ENCODE peak calls at places on chromosomes 16 and 17, in eight cellular contexts. One of them, this sample, is unnamed.

GRCh38 chr17:73731733-73732132 is 87.5 kb upstream of the SDK2 start:
- DNase-seq in GM20000: no peak
- DNase-seq in psoas muscle: no peak
- DNase-seq in body of pancreas: no peak
- DNase-seq in stomach: no peak
- DNase-seq in GM23338: no peak
- DNase-seq in retinal pigment epithelial cell: no peak
- DNase-seq in fibroblast of pulmonary artery: no peak
- DNase-seq in this sample: no peak

GRCh38 chr16:57202095-57202886 is 16.2 kb downstream of the RSPRY1 start:
- DNase-seq in stomach: no peak
- DNase-seq in GM23338: no peak
- DNase-seq in psoas muscle: no peak
- DNase-seq in fibroblast of pulmonary artery: no peak
- DNase-seq in retinal pigment epithelial cell: no peak
- DNase-seq in body of pancreas: no peak
- DNase-seq in GM20000: no peak
- DNase-seq in this sample: no peak

GRCh38 chr17:19551148-19551547 is 17.5 kb downstream of the SLC47A1 start:
- DNase-seq in GM20000: no peak
- DNase-seq in GM23338: no peak
- DNase-seq in stomach: no peak
- DNase-seq in fibroblast of pulmonary artery: no peak
- DNase-seq in psoas muscle: no peak
- DNase-seq in body of pancreas: no peak
- DNase-seq in retinal pigment epithelial cell: no peak
- DNase-seq in this sample: no peak

GRCh38 chr16:85851034-85851780 is 47.8 kb upstream of the IRF8 start:
- DNase-seq in GM20000: no peak
- DNase-seq in psoas muscle: no peak
- DNase-seq in retinal pigment epithelial cell: no peak
- DNase-seq in fibroblast of pulmonary artery: no peak
- DNase-seq in stomach: no peak
- DNase-seq in GM23338: no peak
- DNase-seq in body of pancreas: no peak
- DNase-seq in this sample: no peak

GRCh38 chr16:80058236-80058635 is 457.7 kb upstream of the MAF start:
- DNase-seq in psoas muscle: peak; percentile 78
- DNase-seq in stomach: no peak
- DNase-seq in GM23338: no peak
- DNase-seq in body of pancreas: peak; percentile 44
- DNase-seq in GM20000: no peak
- DNase-seq in retinal pigment epithelial cell: no peak
- DNase-seq in fibroblast of pulmonary artery: peak; percentile 0
- DNase-seq in this sample: no peak

GRCh38 chr17:11986939-11987329 is 10.3 kb downstream of the ZNF18 start:
- DNase-seq in retinal pigment epithelial cell: peak; percentile 5
- DNase-seq in GM20000: no peak
- DNase-seq in fibroblast of pulmonary artery: peak; percentile 76
- DNase-seq in psoas muscle: no peak
- DNase-seq in body of pancreas: no peak
- DNase-seq in stomach: no peak
- DNase-seq in GM23338: peak; percentile 70
- DNase-seq in this sample: no peak

GRCh38 chr17:31492880-31493655 is 101.6 kb downstream of the RAB11FIP4 start:
- DNase-seq in psoas muscle: peak; percentile 62
- DNase-seq in body of pancreas: peak; percentile 69
- DNase-seq in retinal pigment epithelial cell: no peak
- DNase-seq in GM23338: no peak
- DNase-seq in GM20000: peak; percentile 83
- DNase-seq in fibroblast of pulmonary artery: no peak
- DNase-seq in stomach: peak; percentile 43
- DNase-seq in this sample: peak; percentile 80

GRCh38 chr17:42342242-42343008 is 45.8 kb downstream of the STAT3 start:
- DNase-seq in psoas muscle: no peak
- DNase-seq in GM23338: no peak
- DNase-seq in GM20000: peak; percentile 38
- DNase-seq in retinal pigment epithelial cell: no peak
- DNase-seq in stomach: no peak
- DNase-seq in body of pancreas: no peak
- DNase-seq in fibroblast of pulmonary artery: no peak
- DNase-seq in this sample: peak; percentile 42

GRCh38 chr17:39928868-39929651 is 1.5 kb downstream of the LRRC3C start:
- DNase-seq in stomach: no peak
- DNase-seq in retinal pigment epithelial cell: peak; percentile 81
- DNase-seq in psoas muscle: no peak
- DNase-seq in body of pancreas: peak; percentile 18
- DNase-seq in fibroblast of pulmonary artery: peak; percentile 91
- DNase-seq in GM23338: no peak
- DNase-seq in GM20000: peak; percentile 54
- DNase-seq in this sample: peak; percentile 37

GRCh38 chr17:74514632-74515035 is 16.6 kb downstream of the CD300LB start:
- DNase-seq in GM20000: no peak
- DNase-seq in fibroblast of pulmonary artery: no peak
- DNase-seq in retinal pigment epithelial cell: peak; percentile 4
- DNase-seq in body of pancreas: no peak
- DNase-seq in stomach: peak; percentile 25
- DNase-seq in GM23338: no peak
- DNase-seq in psoas muscle: no peak
- DNase-seq in this sample: peak; percentile 13

GRCh38 chr16:83932955-83933673 is 19.9 kb upstream of the OSGIN1 start:
- DNase-seq in psoas muscle: no peak
- DNase-seq in retinal pigment epithelial cell: no peak
- DNase-seq in body of pancreas: no peak
- DNase-seq in fibroblast of pulmonary artery: no peak
- DNase-seq in GM23338: no peak
- DNase-seq in GM20000: no peak
- DNase-seq in stomach: no peak
- DNase-seq in this sample: no peak

GRCh38 chr16:55508941-55509920 is at the start of gene LPCAT2:
- DNase-seq in retinal pigment epithelial cell: peak; percentile 56
- DNase-seq in body of pancreas: peak; percentile 90
- DNase-seq in psoas muscle: peak; percentile 92
- DNase-seq in GM23338: peak; percentile 96
- DNase-seq in GM20000: no peak
- DNase-seq in fibroblast of pulmonary artery: peak; percentile 91
- DNase-seq in stomach: peak; percentile 91
- DNase-seq in this sample: peak; percentile 27
- TF ChIP-seq CTCF in retinal pigment epithelial cell: peak; percentile 0
- TF ChIP-seq CTCF in body of pancreas: no peak
- TF ChIP-seq CTCF in psoas muscle: no peak
- TF ChIP-seq CTCF in GM23338: no peak
- TF ChIP-seq CTCF in GM20000: no peak
- TF ChIP-seq CTCF in fibroblast of pulmonary artery: no peak
- TF ChIP-seq CTCF in stomach: no peak
- TF ChIP-seq CTCF in this sample: no peak

GRCh38 chr17:79974786-79975497 is 60.7 kb downstream of the TBC1D16 start:
- DNase-seq in GM20000: no peak
- DNase-seq in psoas muscle: no peak
- DNase-seq in GM23338: peak; percentile 88
- DNase-seq in body of pancreas: peak; percentile 61
- DNase-seq in retinal pigment epithelial cell: no peak
- DNase-seq in stomach: peak; percentile 71
- DNase-seq in fibroblast of pulmonary artery: no peak
- DNase-seq in this sample: no peak
- TF ChIP-seq CTCF in GM20000: peak; percentile 45
- TF ChIP-seq CTCF in psoas muscle: peak; percentile 10
- TF ChIP-seq CTCF in GM23338: peak; percentile 84
- TF ChIP-seq CTCF in body of pancreas: peak; percentile 45
- TF ChIP-seq CTCF in retinal pigment epithelial cell: peak; percentile 34
- TF ChIP-seq CTCF in stomach: peak; percentile 52
- TF ChIP-seq CTCF in fibroblast of pulmonary artery: no peak
- TF ChIP-seq CTCF in this sample: peak; percentile 41

GRCh38 chr16:67169642-67170167 is 633 bp upstream of the NOL3 start:
- DNase-seq in retinal pigment epithelial cell: no peak
- DNase-seq in psoas muscle: no peak
- DNase-seq in GM23338: peak; percentile 94
- DNase-seq in body of pancreas: no peak
- DNase-seq in fibroblast of pulmonary artery: no peak
- DNase-seq in GM20000: peak; percentile 65
- DNase-seq in stomach: no peak
- DNase-seq in this sample: no peak
- TF ChIP-seq CTCF in retinal pigment epithelial cell: peak; percentile 81
- TF ChIP-seq CTCF in psoas muscle: peak; percentile 58
- TF ChIP-seq CTCF in GM23338: peak; percentile 81
- TF ChIP-seq CTCF in body of pancreas: peak; percentile 18
- TF ChIP-seq CTCF in fibroblast of pulmonary artery: peak; percentile 65
- TF ChIP-seq CTCF in GM20000: peak; percentile 69
- TF ChIP-seq CTCF in stomach: peak; percentile 37
- TF ChIP-seq CTCF in this sample: peak; percentile 59

DNA sequence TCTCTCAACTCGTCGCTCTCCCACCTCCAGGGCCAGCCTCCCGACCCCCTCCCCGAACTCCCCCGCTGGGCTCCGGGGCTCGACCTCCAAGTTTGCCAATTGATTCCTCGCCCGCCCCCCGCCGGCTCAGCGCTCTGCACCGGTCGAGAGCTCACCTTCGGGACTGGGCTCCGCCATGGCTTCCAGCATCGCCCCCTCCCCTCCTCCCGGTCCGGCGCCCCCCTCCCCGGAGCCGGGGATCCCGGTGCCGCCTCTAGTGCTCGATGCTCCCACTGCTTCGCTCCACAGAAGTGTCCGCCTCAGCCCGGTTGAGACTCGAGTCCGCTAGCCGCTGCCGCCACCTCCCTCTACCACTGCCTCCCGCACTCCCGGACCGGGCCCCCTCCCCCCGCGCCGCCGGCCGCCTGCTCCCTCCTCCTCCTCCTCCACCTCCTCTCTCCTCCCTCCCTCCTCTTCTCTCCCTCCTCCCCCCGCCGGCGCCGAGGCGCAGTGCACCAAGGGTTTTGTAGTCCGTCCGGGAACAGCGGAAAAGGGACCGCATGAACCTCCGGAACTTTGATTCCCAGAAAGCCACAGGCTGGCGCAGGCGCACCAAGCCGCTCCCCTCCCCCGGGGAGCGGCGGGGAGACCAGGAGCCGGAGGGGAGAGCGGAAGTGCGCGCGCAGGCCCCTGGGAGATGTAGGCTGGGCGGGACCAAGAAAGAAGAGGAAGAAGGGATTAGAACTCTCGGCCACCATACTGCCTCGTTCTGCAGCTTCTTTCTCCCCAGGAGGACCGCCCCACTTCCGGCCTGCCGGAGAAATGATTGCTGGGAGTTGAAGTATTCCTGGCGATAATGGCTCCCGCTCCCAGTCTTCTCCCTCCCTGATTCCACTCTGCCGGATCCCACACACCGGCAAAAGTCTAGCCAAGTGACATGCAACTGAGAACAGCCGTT is at the start of gene PHF23:
- DNase-seq in stomach: peak; percentile 99
- DNase-seq in body of pancreas: peak; percentile 99
- DNase-seq in GM20000: peak; percentile 98
- DNase-seq in GM23338: peak; percentile 100
- DNase-seq in retinal pigment epithelial cell: peak; percentile 97
- DNase-seq in psoas muscle: peak; percentile 100
- DNase-seq in fibroblast of pulmonary artery: peak; percentile 99
- DNase-seq in this sample: peak; percentile 97
- TF ChIP-seq CTCF in stomach: peak; percentile 40
- TF ChIP-seq CTCF in body of pancreas: peak; percentile 39
- TF ChIP-seq CTCF in GM20000: no peak
- TF ChIP-seq CTCF in GM23338: no peak
- TF ChIP-seq CTCF in retinal pigment epithelial cell: no peak
- TF ChIP-seq CTCF in psoas muscle: no peak
- TF ChIP-seq CTCF in fibroblast of pulmonary artery: no peak
- TF ChIP-seq CTCF in this sample: no peak

GRCh38 chr16:12392585-12393089 is 411.1 kb downstream of the CPPED1 start:
- DNase-seq in fibroblast of pulmonary artery: no peak
- DNase-seq in GM20000: no peak
- DNase-seq in GM23338: no peak
- DNase-seq in body of pancreas: peak; percentile 15
- DNase-seq in retinal pigment epithelial cell: no peak
- DNase-seq in psoas muscle: no peak
- DNase-seq in stomach: no peak
- DNase-seq in this sample: no peak
- TF ChIP-seq CTCF in fibroblast of pulmonary artery: peak; percentile 6
- TF ChIP-seq CTCF in GM20000: no peak
- TF ChIP-seq CTCF in GM23338: no peak
- TF ChIP-seq CTCF in body of pancreas: no peak
- TF ChIP-seq CTCF in retinal pigment epithelial cell: peak; percentile 19
- TF ChIP-seq CTCF in psoas muscle: no peak
- TF ChIP-seq CTCF in stomach: no peak
- TF ChIP-seq CTCF in this sample: no peak

DNA sequence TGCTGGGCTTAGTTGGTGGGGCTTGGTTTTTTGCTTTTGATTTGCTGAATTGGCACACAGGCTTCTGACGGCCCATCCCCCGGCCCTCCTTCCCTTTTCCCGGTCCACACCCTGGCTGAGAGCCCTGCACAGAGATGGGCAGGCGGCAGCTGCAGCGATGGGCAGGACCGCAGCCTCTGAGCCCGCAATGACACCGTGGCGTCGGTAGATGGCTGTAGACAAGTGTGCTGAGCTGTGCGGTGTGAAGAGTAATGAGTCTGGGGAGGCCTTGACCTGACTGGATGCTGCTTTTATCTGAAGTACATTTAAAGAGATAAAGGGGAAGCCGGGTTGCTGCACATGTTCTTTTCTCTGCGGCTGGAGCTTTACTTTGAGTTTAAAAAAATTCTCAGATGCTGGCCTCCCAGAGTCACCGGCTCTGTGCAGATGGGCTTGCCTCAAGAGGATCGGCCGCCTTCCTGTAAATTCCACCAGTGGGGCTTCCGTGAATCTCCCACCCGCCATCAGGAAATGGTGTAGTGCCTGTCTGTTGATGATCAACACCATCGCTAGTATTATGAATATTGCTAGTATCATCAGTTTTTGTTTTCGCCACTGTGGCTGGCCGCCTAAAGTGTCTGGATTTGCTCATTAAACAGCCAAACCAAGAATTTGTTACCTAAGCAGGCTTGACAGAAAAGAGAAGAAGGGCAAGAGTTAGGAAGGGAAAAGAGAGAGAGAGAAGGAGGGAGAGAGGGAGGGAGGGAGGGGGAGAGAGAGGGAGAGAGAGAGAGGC is 245.6 kb upstream of the RBFOX1 start:
- DNase-seq in fibroblast of pulmonary artery: no peak
- DNase-seq in psoas muscle: peak; percentile 60
- DNase-seq in retinal pigment epithelial cell: no peak
- DNase-seq in GM23338: peak; percentile 41
- DNase-seq in stomach: no peak
- DNase-seq in GM20000: no peak
- DNase-seq in body of pancreas: no peak
- DNase-seq in this sample: no peak
- TF ChIP-seq CTCF in fibroblast of pulmonary artery: no peak
- TF ChIP-seq CTCF in psoas muscle: peak; percentile 39
- TF ChIP-seq CTCF in retinal pigment epithelial cell: no peak
- TF ChIP-seq CTCF in GM23338: peak; percentile 47
- TF ChIP-seq CTCF in stomach: no peak
- TF ChIP-seq CTCF in GM20000: no peak
- TF ChIP-seq CTCF in body of pancreas: no peak
- TF ChIP-seq CTCF in this sample: no peak

This sample was measured in GM10248.